ENCODE peak calls at places on chromosome 13, in nine cellular contexts. One of them, this sample, is unnamed.

GRCh38 chr13:109412232-109412935 is 374.0 kb downstream of the IRS2 start:
- DNase-seq in brain microvascular endothelial cell: peak; percentile 70
- DNase-seq in thoracic aorta: no peak
- DNase-seq in CD8-positive, alpha-beta T cell: no peak
- DNase-seq in left ventricle myocardium inferior: peak; percentile 55
- DNase-seq in endothelial cell of umbilical vein: peak; percentile 5
- DNase-seq in tibial nerve: no peak
- DNase-seq in tibial artery: no peak
- DNase-seq in lower lobe of right lung: peak; percentile 55
- DNase-seq in this sample: peak; percentile 57

GRCh38 chr13:45055902-45056648 is 64.2 kb upstream of the GTF2F2 start:
- DNase-seq in tibial nerve: peak; percentile 14
- DNase-seq in CD8-positive, alpha-beta T cell: no peak
- DNase-seq in lower lobe of right lung: no peak
- DNase-seq in left ventricle myocardium inferior: no peak
- DNase-seq in endothelial cell of umbilical vein: no peak
- DNase-seq in tibial artery: no peak
- DNase-seq in brain microvascular endothelial cell: no peak
- DNase-seq in thoracic aorta: no peak
- DNase-seq in this sample: no peak

GRCh38 chr13:107665926-107666458 is 549.3 kb downstream of the LIG4 start:
- DNase-seq in left ventricle myocardium inferior: no peak
- DNase-seq in tibial artery: no peak
- DNase-seq in brain microvascular endothelial cell: no peak
- DNase-seq in endothelial cell of umbilical vein: no peak
- DNase-seq in tibial nerve: no peak
- DNase-seq in thoracic aorta: no peak
- DNase-seq in CD8-positive, alpha-beta T cell: no peak
- DNase-seq in lower lobe of right lung: no peak
- DNase-seq in this sample: no peak

GRCh38 chr13:107835339-107836018 is 379.9 kb downstream of the LIG4 start:
- DNase-seq in tibial artery: no peak
- DNase-seq in tibial nerve: no peak
- DNase-seq in left ventricle myocardium inferior: no peak
- DNase-seq in thoracic aorta: no peak
- DNase-seq in lower lobe of right lung: no peak
- DNase-seq in endothelial cell of umbilical vein: no peak
- DNase-seq in brain microvascular endothelial cell: peak; percentile 73
- DNase-seq in CD8-positive, alpha-beta T cell: no peak
- DNase-seq in this sample: no peak

GRCh38 chr13:24127116-24127631 is 33.3 kb upstream of the SPATA13 start:
- DNase-seq in endothelial cell of umbilical vein: no peak
- DNase-seq in thoracic aorta: no peak
- DNase-seq in brain microvascular endothelial cell: no peak
- DNase-seq in lower lobe of right lung: no peak
- DNase-seq in CD8-positive, alpha-beta T cell: no peak
- DNase-seq in tibial nerve: no peak
- DNase-seq in left ventricle myocardium inferior: no peak
- DNase-seq in tibial artery: no peak
- DNase-seq in this sample: no peak

GRCh38 chr13:68056816-68057710 is 826.9 kb upstream of the PCDH9 start:
- DNase-seq in lower lobe of right lung: no peak
- DNase-seq in brain microvascular endothelial cell: peak; percentile 67
- DNase-seq in thoracic aorta: no peak
- DNase-seq in left ventricle myocardium inferior: no peak
- DNase-seq in CD8-positive, alpha-beta T cell: no peak
- DNase-seq in endothelial cell of umbilical vein: peak; percentile 86
- DNase-seq in tibial artery: no peak
- DNase-seq in tibial nerve: no peak
- DNase-seq in this sample: no peak

GRCh38 chr13:97574926-97575325 is 141.0 kb downstream of the RAP2A start:
- DNase-seq in left ventricle myocardium inferior: peak; percentile 21
- DNase-seq in thoracic aorta: no peak
- DNase-seq in CD8-positive, alpha-beta T cell: no peak
- DNase-seq in endothelial cell of umbilical vein: peak; percentile 20
- DNase-seq in brain microvascular endothelial cell: peak; percentile 19
- DNase-seq in tibial nerve: no peak
- DNase-seq in tibial artery: no peak
- DNase-seq in lower lobe of right lung: no peak
- DNase-seq in this sample: peak; percentile 9

GRCh38 chr13:30698023-30698422 is 37.3 kb upstream of the ALOX5AP start:
- DNase-seq in endothelial cell of umbilical vein: no peak
- DNase-seq in brain microvascular endothelial cell: peak; percentile 81
- DNase-seq in left ventricle myocardium inferior: no peak
- DNase-seq in tibial artery: no peak
- DNase-seq in tibial nerve: no peak
- DNase-seq in lower lobe of right lung: no peak
- DNase-seq in thoracic aorta: no peak
- DNase-seq in CD8-positive, alpha-beta T cell: no peak
- DNase-seq in this sample: no peak

GRCh38 chr13:112959206-112959605 is 9.8 kb upstream of the MCF2L start:
- DNase-seq in tibial nerve: no peak
- DNase-seq in brain microvascular endothelial cell: no peak
- DNase-seq in thoracic aorta: no peak
- DNase-seq in left ventricle myocardium inferior: peak; percentile 46
- DNase-seq in endothelial cell of umbilical vein: no peak
- DNase-seq in tibial artery: no peak
- DNase-seq in lower lobe of right lung: no peak
- DNase-seq in CD8-positive, alpha-beta T cell: no peak
- DNase-seq in this sample: no peak

GRCh38 chr13:109784590-109785140 is 1.7 kb downstream of the IRS2 start:
- DNase-seq in left ventricle myocardium inferior: peak; percentile 84
- DNase-seq in CD8-positive, alpha-beta T cell: peak; percentile 60
- DNase-seq in thoracic aorta: no peak
- DNase-seq in brain microvascular endothelial cell: peak; percentile 42
- DNase-seq in tibial artery: peak; percentile 60
- DNase-seq in tibial nerve: peak; percentile 64
- DNase-seq in endothelial cell of umbilical vein: peak; percentile 51
- DNase-seq in lower lobe of right lung: peak; percentile 85
- DNase-seq in this sample: peak; percentile 86

GRCh38 chr13:109764474-109765292 is 21.7 kb downstream of the IRS2 start:
- DNase-seq in left ventricle myocardium inferior: no peak
- DNase-seq in lower lobe of right lung: no peak
- DNase-seq in brain microvascular endothelial cell: no peak
- DNase-seq in tibial artery: no peak
- DNase-seq in tibial nerve: no peak
- DNase-seq in CD8-positive, alpha-beta T cell: no peak
- DNase-seq in thoracic aorta: no peak
- DNase-seq in endothelial cell of umbilical vein: no peak
- DNase-seq in this sample: no peak

GRCh38 chr13:97328222-97328790 is 105.7 kb upstream of the RAP2A start:
- DNase-seq in brain microvascular endothelial cell: peak; percentile 27
- DNase-seq in left ventricle myocardium inferior: no peak
- DNase-seq in lower lobe of right lung: no peak
- DNase-seq in endothelial cell of umbilical vein: peak; percentile 71
- DNase-seq in CD8-positive, alpha-beta T cell: no peak
- DNase-seq in tibial artery: no peak
- DNase-seq in thoracic aorta: no peak
- DNase-seq in tibial nerve: peak; percentile 36
- DNase-seq in this sample: no peak

GRCh38 chr13:48475230-48475629 is 57.6 kb downstream of the RCBTB2 start:
- DNase-seq in brain microvascular endothelial cell: no peak
- DNase-seq in endothelial cell of umbilical vein: no peak
- DNase-seq in CD8-positive, alpha-beta T cell: no peak
- DNase-seq in tibial nerve: no peak
- DNase-seq in lower lobe of right lung: no peak
- DNase-seq in tibial artery: no peak
- DNase-seq in left ventricle myocardium inferior: no peak
- DNase-seq in thoracic aorta: no peak
- DNase-seq in this sample: no peak

GRCh38 chr13:106415971-106416370 is 119.5 kb downstream of the EFNB2 start:
- DNase-seq in tibial artery: no peak
- DNase-seq in lower lobe of right lung: no peak
- DNase-seq in tibial nerve: no peak
- DNase-seq in brain microvascular endothelial cell: no peak
- DNase-seq in left ventricle myocardium inferior: no peak
- DNase-seq in endothelial cell of umbilical vein: no peak
- DNase-seq in CD8-positive, alpha-beta T cell: no peak
- DNase-seq in thoracic aorta: no peak
- DNase-seq in this sample: no peak

GRCh38 chr13:57633141-57633949 is 1.8 kb downstream of the PCDH17 start:
- DNase-seq in CD8-positive, alpha-beta T cell: no peak
- DNase-seq in left ventricle myocardium inferior: peak; percentile 77
- DNase-seq in endothelial cell of umbilical vein: peak; percentile 51
- DNase-seq in lower lobe of right lung: peak; percentile 62
- DNase-seq in tibial nerve: no peak
- DNase-seq in tibial artery: peak; percentile 60
- DNase-seq in brain microvascular endothelial cell: no peak
- DNase-seq in thoracic aorta: no peak
- DNase-seq in this sample: peak; percentile 81

GRCh38 chr13:48265217-48265815 is 32.3 kb downstream of the ITM2B start:
- DNase-seq in tibial nerve: peak; percentile 14
- DNase-seq in thoracic aorta: no peak
- DNase-seq in tibial artery: peak; percentile 31
- DNase-seq in left ventricle myocardium inferior: no peak
- DNase-seq in brain microvascular endothelial cell: no peak
- DNase-seq in CD8-positive, alpha-beta T cell: no peak
- DNase-seq in endothelial cell of umbilical vein: no peak
- DNase-seq in lower lobe of right lung: no peak
- DNase-seq in this sample: no peak

DNA sequence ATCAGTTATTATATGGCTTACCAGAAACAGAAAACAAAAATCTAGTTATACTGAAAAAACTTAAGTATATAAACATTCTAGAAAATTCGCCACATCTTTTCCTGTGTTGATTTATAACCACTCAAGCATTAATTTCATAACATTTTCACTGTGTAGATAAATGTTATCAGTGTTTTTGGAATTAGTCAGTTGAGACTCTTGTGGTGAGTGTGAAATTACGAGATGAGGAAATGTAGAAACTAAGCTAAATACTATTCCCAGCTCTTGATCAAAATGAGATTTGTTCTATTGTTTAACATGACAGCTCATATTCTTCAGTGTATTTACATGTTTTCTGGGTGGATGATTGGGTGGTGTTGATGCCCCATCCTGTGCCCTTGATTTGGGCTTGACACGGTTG is 406.8 kb downstream of the DACH1 start:
- DNase-seq in endothelial cell of umbilical vein: no peak
- DNase-seq in tibial artery: no peak
- DNase-seq in thoracic aorta: no peak
- DNase-seq in tibial nerve: no peak
- DNase-seq in left ventricle myocardium inferior: no peak
- DNase-seq in brain microvascular endothelial cell: no peak
- DNase-seq in lower lobe of right lung: no peak
- DNase-seq in CD8-positive, alpha-beta T cell: no peak
- DNase-seq in this sample: no peak
- H3K27ac ChIP-seq in endothelial cell of umbilical vein: no peak overlapping the region
- H3K27ac ChIP-seq in tibial artery: no peak overlapping the region
- H3K27ac ChIP-seq in thoracic aorta: no peak overlapping the region
- H3K27ac ChIP-seq in tibial nerve: no peak overlapping the region
- H3K27ac ChIP-seq in left ventricle myocardium inferior: no peak overlapping the region
- H3K27ac ChIP-seq in brain microvascular endothelial cell: no peak overlapping the region
- H3K27ac ChIP-seq in lower lobe of right lung: no peak overlapping the region
- H3K27ac ChIP-seq in CD8-positive, alpha-beta T cell: no peak overlapping the region
- H3K27ac ChIP-seq in this sample: no peak overlapping the region

DNA sequence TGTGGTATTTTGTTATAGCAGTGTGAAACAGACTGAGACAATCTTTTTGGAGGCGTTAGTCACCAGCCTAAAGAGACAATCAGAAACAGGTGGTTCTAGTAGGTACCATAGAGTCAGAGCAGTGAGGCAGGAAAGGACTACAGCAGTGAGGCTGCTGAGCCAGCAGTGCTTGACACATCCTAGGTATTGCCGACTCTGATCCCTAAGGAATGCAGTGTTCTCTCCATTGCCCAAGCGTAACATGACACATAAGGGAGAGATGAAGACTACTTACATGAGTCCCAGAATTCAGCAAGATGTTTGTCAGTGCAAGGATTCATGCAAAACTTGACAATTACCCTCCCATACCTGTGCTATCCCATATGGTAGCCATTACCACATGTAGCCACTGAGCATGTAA is 62.4 kb upstream of the XPO4 start:
- DNase-seq in tibial artery: no peak
- DNase-seq in endothelial cell of umbilical vein: no peak
- DNase-seq in left ventricle myocardium inferior: no peak
- DNase-seq in brain microvascular endothelial cell: no peak
- DNase-seq in lower lobe of right lung: no peak
- DNase-seq in tibial nerve: no peak
- DNase-seq in thoracic aorta: no peak
- DNase-seq in CD8-positive, alpha-beta T cell: no peak
- DNase-seq in this sample: no peak
- H3K4me3 ChIP-seq in tibial artery: no peak overlapping the region
- H3K4me3 ChIP-seq in endothelial cell of umbilical vein: no peak overlapping the region
- H3K4me3 ChIP-seq in left ventricle myocardium inferior: no peak overlapping the region
- H3K4me3 ChIP-seq in brain microvascular endothelial cell: no peak overlapping the region
- H3K4me3 ChIP-seq in lower lobe of right lung: no peak overlapping the region
- H3K4me3 ChIP-seq in tibial nerve: no peak overlapping the region
- H3K4me3 ChIP-seq in thoracic aorta: no peak overlapping the region
- H3K4me3 ChIP-seq in CD8-positive, alpha-beta T cell: no peak overlapping the region
- H3K4me3 ChIP-seq in this sample: no peak overlapping the region

GRCh38 chr13:59641758-59642157 is 522.0 kb downstream of the DIAPH3 start:
- DNase-seq in endothelial cell of umbilical vein: no peak
- DNase-seq in brain microvascular endothelial cell: no peak
- DNase-seq in thoracic aorta: no peak
- DNase-seq in CD8-positive, alpha-beta T cell: no peak
- DNase-seq in tibial nerve: no peak
- DNase-seq in left ventricle myocardium inferior: no peak
- DNase-seq in tibial artery: no peak
- DNase-seq in lower lobe of right lung: no peak
- DNase-seq in this sample: no peak
- TF ChIP-seq CTCF in endothelial cell of umbilical vein: no peak
- TF ChIP-seq CTCF in brain microvascular endothelial cell: no peak
- TF ChIP-seq CTCF in thoracic aorta: no peak
- TF ChIP-seq CTCF in CD8-positive, alpha-beta T cell: no peak
- TF ChIP-seq CTCF in tibial nerve: no peak
- TF ChIP-seq CTCF in left ventricle myocardium inferior: no peak
- TF ChIP-seq CTCF in tibial artery: no peak
- TF ChIP-seq CTCF in lower lobe of right lung: no peak
- TF ChIP-seq CTCF in this sample: no peak

GRCh38 chr13:51825165-51825592 is 19.8 kb downstream of the TMEM272 start:
- DNase-seq in tibial nerve: no peak
- DNase-seq in endothelial cell of umbilical vein: peak; percentile 24
- DNase-seq in left ventricle myocardium inferior: no peak
- DNase-seq in brain microvascular endothelial cell: no peak
- DNase-seq in CD8-positive, alpha-beta T cell: no peak
- DNase-seq in tibial artery: no peak
- DNase-seq in thoracic aorta: no peak
- DNase-seq in lower lobe of right lung: no peak
- DNase-seq in this sample: no peak

GRCh38 chr13:51825681-51826254 is 19.2 kb downstream of the TMEM272 start:
- DNase-seq in tibial nerve: no peak
- DNase-seq in left ventricle myocardium inferior: no peak
- DNase-seq in brain microvascular endothelial cell: no peak
- DNase-seq in tibial artery: no peak
- DNase-seq in CD8-positive, alpha-beta T cell: no peak
- DNase-seq in thoracic aorta: no peak
- DNase-seq in lower lobe of right lung: no peak
- DNase-seq in endothelial cell of umbilical vein: no peak
- DNase-seq in this sample: no peak

GRCh38 chr13:51829236-51829899 is 15.6 kb downstream of the TMEM272 start:
- DNase-seq in left ventricle myocardium inferior: no peak
- DNase-seq in CD8-positive, alpha-beta T cell: no peak
- DNase-seq in brain microvascular endothelial cell: no peak
- DNase-seq in lower lobe of right lung: no peak
- DNase-seq in endothelial cell of umbilical vein: no peak
- DNase-seq in tibial nerve: no peak
- DNase-seq in tibial artery: no peak
- DNase-seq in thoracic aorta: no peak
- DNase-seq in this sample: no peak

GRCh38 chr13:51826606-51827005 is 18.4 kb downstream of the TMEM272 start:
- DNase-seq in brain microvascular endothelial cell: no peak
- DNase-seq in tibial artery: no peak
- DNase-seq in tibial nerve: no peak
- DNase-seq in CD8-positive, alpha-beta T cell: no peak
- DNase-seq in left ventricle myocardium inferior: peak; percentile 71
- DNase-seq in endothelial cell of umbilical vein: no peak
- DNase-seq in lower lobe of right lung: no peak
- DNase-seq in thoracic aorta: no peak
- DNase-seq in this sample: peak; percentile 57

GRCh38 chr13:51827254-51827653 is 17.7 kb downstream of the TMEM272 start:
- DNase-seq in tibial nerve: no peak
- DNase-seq in thoracic aorta: no peak
- DNase-seq in CD8-positive, alpha-beta T cell: no peak
- DNase-seq in lower lobe of right lung: no peak
- DNase-seq in endothelial cell of umbilical vein: no peak
- DNase-seq in brain microvascular endothelial cell: no peak
- DNase-seq in tibial artery: no peak
- DNase-seq in left ventricle myocardium inferior: no peak
- DNase-seq in this sample: no peak
- H3K27ac ChIP-seq in tibial nerve: no peak overlapping the region
- H3K27ac ChIP-seq in thoracic aorta: no peak overlapping the region
- H3K27ac ChIP-seq in CD8-positive, alpha-beta T cell: peak overlapping the region; percentile 64
- H3K27ac ChIP-seq in lower lobe of right lung: peak overlapping the region; percentile 42
- H3K27ac ChIP-seq in endothelial cell of umbilical vein: no peak overlapping the region
- H3K27ac ChIP-seq in brain microvascular endothelial cell: no peak overlapping the region
- H3K27ac ChIP-seq in tibial artery: no peak overlapping the region
- H3K27ac ChIP-seq in left ventricle myocardium inferior: peak overlapping the region; percentile 73
- H3K27ac ChIP-seq in this sample: no peak overlapping the region

This sample was measured in heart right ventricle.